ENCODE peak calls at places on chromosome 11, in nine cellular contexts. S is GM13977, B is thyroid gland, Q is RWPE1, Z is cardiac fibroblast, X is neural crest cell, C is HFF-Myc, R is fibroblast of pulmonary artery, G is DND-41. V is an unnamed sample.

GRCh38 chr11:58067685-58068084 is 36.9 kb downstream of the OR6Q1 start:
- DNase-seq in S (no peak), B (no peak), Q (no peak), Z (no peak), X (no peak), C (no peak), R (no peak), G (no peak), V (no peak)

GRCh38 chr11:108620958-108621772 is 27.6 kb upstream of the EXPH5 start:
- DNase-seq in S (peak), B (no peak), Q (no peak), Z (peak), X (no peak), C (no peak), R (no peak), G (no peak), V (no peak)

GRCh38 chr11:8650401-8650990 is 32.0 kb downstream of the TRIM66 start:
- DNase-seq in S (no peak), B (no peak), Q (no peak), Z (peak), X (no peak), C (peak), R (peak), G (no peak), V (no peak)

GRCh38 chr11:73481626-73482025 is 105.4 kb downstream of the RELT start:
- DNase-seq in S (no peak), B (no peak), Q (no peak), Z (no peak), X (no peak), C (no peak), R (no peak), G (no peak), V (no peak)

GRCh38 chr11:65221026-65221425 is 39.3 kb downstream of the CAPN1 start:
- DNase-seq in S (no peak), B (no peak), Q (no peak), Z (no peak), X (no peak), C (no peak), R (no peak), G (no peak), V (no peak)

GRCh38 chr11:8017071-8017470 is 29.9 kb downstream of the EIF3F start:
- DNase-seq in S (no peak), B (no peak), Q (no peak), Z (no peak), X (no peak), C (no peak), R (no peak), G (no peak), V (no peak)

GRCh38 chr11:20634044-20634443 is 34.6 kb downstream of the SLC6A5 start:
- DNase-seq in S (no peak), B (no peak), Q (no peak), Z (no peak), X (no peak), C (no peak), R (peak), G (no peak), V (no peak)

GRCh38 chr11:10441652-10442503 is 13.2 kb upstream of the AMPD3 start:
- DNase-seq in S (peak), B (no peak), Q (no peak), Z (no peak), X (no peak), C (no peak), R (no peak), G (peak), V (no peak)

GRCh38 chr11:69368119-69368880 is 74.3 kb downstream of the MYEOV start:
- DNase-seq in S (no peak), B (no peak), Q (peak), Z (no peak), X (no peak), C (no peak), R (no peak), G (no peak), V (no peak)

GRCh38 chr11:68963779-68964178 is 17.0 kb downstream of the MRGPRD start:
- DNase-seq in S (no peak), B (no peak), Q (no peak), Z (no peak), X (no peak), C (no peak), R (no peak), G (no peak), V (no peak)

GRCh38 chr11:123546515-123546914 is 107.9 kb downstream of the SCN3B start:
- DNase-seq in S (no peak), B (no peak), Q (no peak), Z (peak), X (no peak), C (no peak), R (peak), G (no peak), V (no peak)

GRCh38 chr11:27228232-27228631 is 134.8 kb downstream of the CCDC34 start:
- DNase-seq in S (no peak), B (peak), Q (peak), Z (no peak), X (no peak), C (no peak), R (no peak), G (no peak), V (no peak)

GRCh38 chr11:86551286-86551685 is 121.1 kb downstream of the ME3 start:
- DNase-seq in S (no peak), B (peak), Q (peak), Z (peak), X (no peak), C (peak), R (peak), G (no peak), V (peak)

GRCh38 chr11:90532125-90532524 is 309.3 kb upstream of the CHORDC1 start:
- DNase-seq in S (no peak), B (no peak), Q (no peak), Z (no peak), X (no peak), C (no peak), R (no peak), G (no peak), V (no peak)

GRCh38 chr11:37115963-37116362 is 517.9 kb upstream of the RAG2 start:
- DNase-seq in S (no peak), B (no peak), Q (no peak), Z (no peak), X (no peak), C (no peak), R (no peak), G (no peak), V (no peak)

GRCh38 chr11:43268161-43268560 is 43.6 kb upstream of the API5 start:
- DNase-seq in S (no peak), B (no peak), Q (no peak), Z (no peak), X (no peak), C (no peak), R (no peak), G (no peak), V (no peak)

GRCh38 chr11:3703383-3703782 is 32.2 kb upstream of the CHRNA10 start:
- DNase-seq in S (no peak), B (no peak), Q (no peak), Z (no peak), X (no peak), C (no peak), R (no peak), G (no peak), V (no peak)

GRCh38 chr11:20599424-20600346 is at the start of gene SLC6A5:
- DNase-seq in S (peak), B (peak), Q (peak), Z (peak), X (peak), C (peak), R (peak), G (peak), V (no peak)

GRCh38 chr11:73995731-73996130 is 13.1 kb upstream of the UCP2 start:
- DNase-seq in S (no peak), B (no peak), Q (no peak), Z (no peak), X (no peak), C (no peak), R (no peak), G (peak), V (no peak)

GRCh38 chr11:71080239-71081097 is 171.9 kb downstream of the SHANK2 start:
- DNase-seq in S (peak), B (peak), Q (peak), Z (peak), X (peak), C (peak), R (peak), G (peak), V (peak)

GRCh38 chr11:131924001-131924400 is 553.6 kb downstream of the NTM start:
- DNase-seq in S (no peak), B (no peak), Q (no peak), Z (no peak), X (no peak), C (no peak), R (no peak), G (no peak), V (no peak)

GRCh38 chr11:45058344-45058743 is 88.1 kb upstream of the PRDM11 start:
- DNase-seq in S (no peak), B (no peak), Q (no peak), Z (no peak), X (no peak), C (no peak), R (no peak), G (no peak), V (no peak)

GRCh38 chr11:97729546-97730272 is 1291.0 kb upstream of the CNTN5 start:
- DNase-seq in S (no peak), B (no peak), Q (no peak), Z (peak), X (no peak), C (no peak), R (peak), G (no peak), V (no peak)

GRCh38 chr11:332651-333480 is 12.2 kb upstream of the IFITM3 start:
- DNase-seq in S (no peak), B (no peak), Q (no peak), Z (no peak), X (no peak), C (no peak), R (no peak), G (peak), V (no peak)

DNA sequence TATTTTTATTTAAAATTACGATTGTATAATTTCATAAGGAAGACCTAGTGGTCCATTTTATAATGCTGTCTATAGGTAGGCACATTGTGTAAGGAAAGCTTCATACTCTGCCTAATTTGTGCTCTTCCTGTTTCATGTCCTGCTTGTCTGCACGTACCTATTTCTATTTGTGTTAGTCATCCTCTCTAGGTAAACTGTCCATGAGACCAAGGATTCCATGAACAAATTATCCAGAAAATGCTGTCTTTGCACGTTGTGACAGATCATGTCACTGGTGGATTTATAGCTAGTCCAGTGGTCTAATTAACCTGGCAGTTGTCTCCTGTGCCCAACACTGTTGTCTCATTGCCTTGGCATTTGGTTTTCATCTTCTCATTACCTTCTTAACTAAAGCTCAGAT is 44.7 kb downstream of the DNAJC24 start:
- DNase-seq in S (no peak), B (no peak), Q (peak), Z (no peak), X (no peak), C (no peak), R (no peak), G (no peak), V (no peak)
- TF ChIP-seq CTCF in S (no peak), B (no peak), Q (no peak), Z (no peak), X (no peak), C (no peak), R (no peak), G (no peak), V (no peak)

GRCh38 chr11:35324183-35324582 is 95.2 kb downstream of the SLC1A2 start:
- DNase-seq in S (no peak), B (no peak), Q (no peak), Z (no peak), X (no peak), C (no peak), R (no peak), G (no peak), V (no peak)

GRCh38 chr11:35324981-35325380 is 94.4 kb downstream of the SLC1A2 start:
- DNase-seq in S (no peak), B (no peak), Q (no peak), Z (no peak), X (no peak), C (no peak), R (no peak), G (no peak), V (no peak)

GRCh38 chr11:35327829-35328228 is 91.5 kb downstream of the SLC1A2 start:
- DNase-seq in S (no peak), B (no peak), Q (no peak), Z (no peak), X (no peak), C (no peak), R (no peak), G (no peak), V (no peak)

GRCh38 chr11:35323076-35323868 is 96.1 kb downstream of the SLC1A2 start:
- DNase-seq in S (no peak), B (no peak), Q (no peak), Z (no peak), X (no peak), C (no peak), R (no peak), G (no peak), V (no peak)

GRCh38 chr11:35326266-35326879 is 93.0 kb downstream of the SLC1A2 start:
- DNase-seq in S (no peak), B (no peak), Q (peak), Z (no peak), X (no peak), C (no peak), R (no peak), G (no peak), V (no peak)
- TF ChIP-seq CTCF in S (no peak), B (no peak), Q (no peak), Z (no peak), X (no peak), C (no peak), R (no peak), G (no peak), V (no peak)

GRCh38 chr11:11988862-11989261 is 19.6 kb downstream of the DKK3 start:
- DNase-seq in S (no peak), B (no peak), Q (no peak), Z (no peak), X (no peak), C (no peak), R (no peak), G (no peak), V (no peak)
- TF ChIP-seq CTCF in S (no peak), B (no peak), Q (no peak), Z (peak), X (peak), C (peak), R (peak), G (no peak), V (peak)

GRCh38 chr11:121661796-121662508 is 209.2 kb upstream of the SORL1-AS1 start:
- DNase-seq in S (no peak), B (no peak), Q (no peak), Z (peak), X (no peak), C (no peak), R (peak), G (no peak), V (peak)
- TF ChIP-seq CTCF in S (no peak), B (no peak), Q (no peak), Z (no peak), X (no peak), C (no peak), R (peak), G (no peak), V (peak)

DNA sequence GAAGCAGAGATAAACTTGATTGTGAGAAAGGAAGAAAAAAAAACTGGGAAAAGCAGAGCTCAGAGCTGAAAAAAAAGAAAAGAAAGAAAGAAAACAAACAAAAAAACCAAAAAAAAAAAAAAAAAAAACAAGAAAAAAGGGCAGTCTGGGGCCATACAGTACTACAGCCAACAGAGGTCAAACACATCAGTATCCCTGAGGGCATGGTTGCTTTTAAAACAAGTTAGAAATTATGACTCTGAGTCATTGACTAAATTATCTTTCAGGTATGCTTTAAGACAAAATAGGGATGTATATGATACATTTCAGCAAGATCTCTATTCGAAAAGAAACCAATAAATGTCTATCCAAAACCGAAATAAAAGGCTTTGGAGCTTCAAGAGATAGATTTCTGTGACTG is 37.1 kb upstream of the TLCD5 start:
- DNase-seq in S (no peak), B (no peak), Q (no peak), Z (no peak), X (no peak), C (no peak), R (no peak), G (no peak), V (no peak)
- TF ChIP-seq CTCF in S (no peak), B (no peak), Q (no peak), Z (no peak), X (no peak), C (no peak), R (no peak), G (no peak), V (no peak)

DNA sequence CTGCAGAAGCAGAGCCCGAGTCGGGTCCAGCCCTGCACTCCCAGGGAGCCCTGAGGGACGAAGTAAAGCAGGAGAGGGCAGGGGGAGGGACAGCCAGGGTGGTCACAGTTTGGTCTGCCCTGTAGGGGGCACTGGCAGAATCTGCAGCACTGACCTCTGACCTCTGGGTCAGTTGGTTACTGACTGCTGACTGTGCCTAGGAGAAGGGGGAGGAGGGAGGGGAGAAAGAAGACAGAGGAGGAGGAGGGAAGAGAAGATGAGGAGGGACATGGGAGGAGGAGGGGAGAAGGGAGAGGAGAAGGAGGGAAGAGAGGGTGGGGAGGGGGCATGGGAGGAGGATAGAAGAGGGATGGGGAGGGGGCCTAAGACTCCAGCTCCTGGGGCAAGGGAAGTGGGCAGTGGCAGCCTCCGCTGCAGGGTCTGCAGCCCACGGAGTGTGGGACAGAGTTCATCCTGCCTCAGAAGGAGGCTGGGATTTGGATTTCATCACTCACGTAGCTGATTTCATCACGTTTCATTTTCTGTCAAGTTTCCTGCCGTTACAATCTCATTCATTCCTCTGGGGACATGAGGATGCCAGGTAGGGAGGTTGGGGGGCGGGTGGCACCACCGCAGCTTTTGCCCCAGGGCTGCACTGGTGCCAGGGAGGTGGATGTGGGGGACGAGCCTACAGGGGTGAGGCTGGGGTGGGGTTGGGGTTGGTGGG is 55.2 kb downstream of the FLRT1 start:
- DNase-seq in S (no peak), B (no peak), Q (no peak), Z (peak), X (peak), C (no peak), R (peak), G (peak), V (no peak)
- TF ChIP-seq CTCF in S (no peak), B (no peak), Q (no peak), Z (peak), X (no peak), C (no peak), R (no peak), G (peak), V (no peak)

DNA sequence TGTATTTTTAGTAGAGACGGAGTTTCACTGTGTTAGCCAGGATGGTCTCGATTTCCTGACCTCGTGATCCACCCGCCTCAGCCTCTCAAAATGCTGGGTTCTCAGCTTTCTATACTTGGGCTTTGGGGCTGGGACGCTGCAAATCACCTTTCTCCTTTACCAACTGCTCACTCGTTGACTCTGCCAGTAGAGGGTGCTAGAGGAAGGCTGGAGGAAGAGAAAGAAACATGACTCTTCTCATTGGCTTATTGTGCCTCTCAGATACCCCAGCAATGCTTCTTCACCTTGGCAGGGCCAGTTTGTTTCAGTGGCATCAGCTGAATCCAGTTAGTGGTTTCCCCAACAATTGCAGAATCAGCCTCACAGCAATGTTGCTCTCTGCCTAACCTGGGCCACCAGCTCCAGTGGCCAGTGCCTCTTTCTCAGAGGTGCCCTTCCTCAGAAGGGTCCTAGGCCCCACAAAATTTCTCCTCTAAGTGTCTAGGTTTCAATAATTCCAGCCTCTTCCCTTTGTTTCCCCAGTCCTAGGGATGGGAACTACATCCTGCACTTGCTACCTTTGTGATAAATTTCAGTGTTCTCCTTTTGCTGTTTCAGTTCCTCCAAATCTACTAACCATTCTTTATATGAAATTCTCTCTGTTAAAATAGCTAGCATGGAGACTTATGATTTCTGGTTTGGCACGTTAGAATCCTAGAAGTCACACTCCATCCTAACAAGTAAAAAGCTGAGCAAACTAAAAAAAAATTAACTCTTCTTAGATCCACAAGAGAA is 71.5 kb upstream of the VSTM5 start:
- DNase-seq in S (peak), B (peak), Q (peak), Z (peak), X (peak), C (peak), R (peak), G (peak), V (peak)
- TF ChIP-seq CTCF in S (peak), B (no peak), Q (peak), Z (peak), X (peak), C (peak), R (peak), G (peak), V (peak)

DNA sequence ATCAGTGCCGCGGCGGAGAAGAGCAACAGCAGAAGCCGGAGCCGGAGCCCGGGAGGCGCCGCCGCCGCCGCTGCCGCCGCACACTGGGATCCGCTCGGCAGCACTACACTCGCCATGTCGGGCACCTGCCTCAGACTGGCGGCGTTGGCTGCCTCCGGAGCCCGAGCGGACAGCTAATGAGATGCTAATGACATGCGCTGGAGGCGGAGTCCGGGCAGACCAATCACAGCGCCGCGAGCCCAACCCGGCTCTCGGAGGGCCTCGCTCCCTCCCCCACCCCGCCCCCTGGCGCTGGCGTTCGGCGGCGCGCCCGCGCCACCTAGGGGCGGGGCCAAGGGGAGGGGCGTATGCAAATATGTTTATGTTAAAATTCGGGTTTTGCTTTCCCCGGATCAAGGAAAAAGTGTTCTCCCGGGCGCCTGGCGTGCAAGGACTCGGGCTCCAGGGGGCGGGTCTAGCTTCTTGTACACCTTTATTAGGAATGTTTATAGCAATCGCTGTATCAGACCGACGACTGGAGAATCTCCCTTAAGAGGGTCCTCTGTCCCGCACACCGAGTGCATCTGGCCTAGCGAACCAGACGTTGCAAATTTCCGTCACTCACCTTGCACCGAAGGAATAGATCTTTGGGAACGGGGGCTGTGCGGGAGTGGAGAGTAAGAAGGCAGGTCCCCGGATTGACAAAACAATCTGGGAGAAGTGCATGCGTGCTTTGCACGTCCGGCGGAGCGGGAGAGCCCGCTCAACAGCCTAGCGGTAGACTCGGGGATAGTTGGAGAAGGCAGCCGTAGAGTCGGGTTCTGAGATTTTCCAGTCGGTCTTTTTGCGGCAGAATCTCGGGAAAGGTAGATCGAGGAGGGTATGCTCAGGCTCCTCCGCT is at the start of gene CADM1:
- DNase-seq in S (peak), B (peak), Q (peak), Z (peak), X (peak), C (peak), R (peak), G (no peak), V (peak)
- TF ChIP-seq CTCF in S (peak), B (peak), Q (peak), Z (peak), X (peak), C (peak), R (peak), G (no peak), V (peak)